ENCODE peak calls at places on chromosomes 1 and 21, in five cellular contexts. C is neural progenitor cell, H is PC-3, K is heart left ventricle, J is esophagus squamous epithelium. I is an unnamed sample.

GRCh38 chr1:39799770-39800470 is 11.3 kb upstream of the BMP8B start:
- DNase-seq in C (peak), K (peak), H (peak), J (no peak), I (peak)

GRCh38 chr1:154669464-154670282 is 61.7 kb upstream of the ADAR start:
- DNase-seq in J (no peak), H (peak), K (peak), C (peak), I (peak)

GRCh38 chr1:24705260-24706073 is 39.8 kb upstream of the CLIC4 start:
- DNase-seq in C (peak), H (peak), J (no peak), K (peak), I (peak)

GRCh38 chr1:88646852-88647645 is 37.0 kb upstream of the PKN2 start:
- DNase-seq in K (no peak), J (no peak), H (no peak), C (peak), I (peak)

GRCh38 chr1:46530791-46531409 is 20.5 kb downstream of the KNCN start:
- DNase-seq in K (no peak), C (peak), H (peak), J (no peak), I (no peak)

GRCh38 chr1:173532237-173532636 is 55.1 kb downstream of the PRDX6 start:
- DNase-seq in J (no peak), C (no peak), K (no peak), H (no peak), I (no peak)

GRCh38 chr1:37795340-37796110 is 1.9 kb downstream of the MANEAL start:
- DNase-seq in K (peak), J (no peak), H (no peak), C (peak), I (peak)

GRCh38 chr1:179079113-179079761 is 2.6 kb upstream of the TOR3A start:
- DNase-seq in H (peak), J (no peak), K (no peak), C (peak), I (peak)

GRCh38 chr1:86940599-86940998 is 26.2 kb downstream of the HS2ST1 start:
- DNase-seq in J (no peak), C (no peak), H (no peak), K (no peak), I (no peak)

GRCh38 chr1:231272880-231273279 is 31.9 kb downstream of the GNPAT start:
- DNase-seq in H (no peak), C (no peak), J (no peak), K (no peak), I (no peak)

GRCh38 chr1:87279201-87279860 is 49.3 kb upstream of the LMO4 start:
- DNase-seq in H (no peak), C (no peak), J (no peak), K (no peak), I (no peak)

GRCh38 chr1:4124631-4125145 is 224.6 kb upstream of the C1orf174 start:
- DNase-seq in C (no peak), H (no peak), K (no peak), J (no peak), I (no peak)

GRCh38 chr1:229091721-229092136 is 179.2 kb upstream of the RAB4A start:
- DNase-seq in J (no peak), C (no peak), H (no peak), K (no peak), I (no peak)

GRCh38 chr1:22850681-22851080 is 122.0 kb downstream of the LACTBL1 start:
- DNase-seq in C (no peak), J (no peak), K (peak), H (peak), I (no peak)

GRCh38 chr1:41586230-41586629 is 101.7 kb upstream of the EDN2 start:
- DNase-seq in J (no peak), K (no peak), H (no peak), C (no peak), I (no peak)

GRCh38 chr21:46097826-46098286 is at the start of gene COL6A2:
- DNase-seq in J (no peak), H (peak), K (peak), C (peak), I (no peak)

GRCh38 chr1:88998716-88999115 is 6.3 kb upstream of the KYAT3 start:
- DNase-seq in H (peak), C (peak), K (no peak), J (no peak), I (peak)

GRCh38 chr1:221751267-221751887 is 9.5 kb upstream of the DUSP10 start:
- DNase-seq in C (no peak), K (no peak), H (no peak), J (no peak), I (no peak)

GRCh38 chr1:1874901-1875300 is 16.0 kb downstream of the GNB1 start:
- DNase-seq in H (no peak), J (no peak), C (no peak), K (no peak), I (no peak)

GRCh38 chr1:44571712-44572571 is 102.3 kb downstream of the TMEM53 start:
- DNase-seq in J (no peak), H (peak), K (no peak), C (no peak), I (peak)

GRCh38 chr1:228517655-228518054 is 30.5 kb downstream of the RNF187 start:
- DNase-seq in C (no peak), H (no peak), J (no peak), K (no peak), I (no peak)

GRCh38 chr1:29213055-29213454 is 17.7 kb downstream of the MECR start:
- DNase-seq in C (no peak), J (no peak), H (no peak), K (no peak), I (no peak)

GRCh38 chr1:29210278-29211085 is 20.3 kb downstream of the MECR start:
- DNase-seq in H (no peak), C (no peak), J (no peak), K (no peak), I (peak)

GRCh38 chr1:29211086-29212030 is 19.4 kb downstream of the MECR start:
- DNase-seq in J (no peak), K (no peak), C (no peak), H (no peak), I (peak)

GRCh38 chr1:29208462-29208861 is 22.3 kb downstream of the MECR start:
- DNase-seq in J (no peak), C (no peak), K (no peak), H (no peak), I (no peak)

DNA sequence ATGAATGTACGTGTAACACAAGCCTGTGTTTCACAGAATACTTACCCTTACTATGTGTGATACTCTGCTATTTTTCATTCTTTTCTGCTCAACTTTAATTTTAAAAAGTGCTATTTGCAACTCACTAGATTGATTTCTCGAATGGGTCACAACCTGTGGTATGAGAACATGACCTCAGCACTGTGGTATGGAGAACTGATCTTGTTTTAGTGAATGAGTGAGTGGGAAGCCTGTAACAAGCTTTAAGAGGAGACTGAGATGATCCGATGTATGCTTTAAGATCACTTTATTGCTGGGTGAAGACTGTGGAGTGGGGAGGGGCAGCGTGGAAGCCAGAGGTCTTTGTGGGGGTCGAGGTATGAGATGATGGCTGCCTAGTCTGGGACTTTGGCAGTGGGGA is 21.6 kb downstream of the MECR start:
- DNase-seq in C (no peak), K (no peak), J (no peak), H (no peak), I (no peak)
- H3K27ac ChIP-seq in C (no peak), K (no peak), J (no peak), H (no peak), I (no peak)

DNA sequence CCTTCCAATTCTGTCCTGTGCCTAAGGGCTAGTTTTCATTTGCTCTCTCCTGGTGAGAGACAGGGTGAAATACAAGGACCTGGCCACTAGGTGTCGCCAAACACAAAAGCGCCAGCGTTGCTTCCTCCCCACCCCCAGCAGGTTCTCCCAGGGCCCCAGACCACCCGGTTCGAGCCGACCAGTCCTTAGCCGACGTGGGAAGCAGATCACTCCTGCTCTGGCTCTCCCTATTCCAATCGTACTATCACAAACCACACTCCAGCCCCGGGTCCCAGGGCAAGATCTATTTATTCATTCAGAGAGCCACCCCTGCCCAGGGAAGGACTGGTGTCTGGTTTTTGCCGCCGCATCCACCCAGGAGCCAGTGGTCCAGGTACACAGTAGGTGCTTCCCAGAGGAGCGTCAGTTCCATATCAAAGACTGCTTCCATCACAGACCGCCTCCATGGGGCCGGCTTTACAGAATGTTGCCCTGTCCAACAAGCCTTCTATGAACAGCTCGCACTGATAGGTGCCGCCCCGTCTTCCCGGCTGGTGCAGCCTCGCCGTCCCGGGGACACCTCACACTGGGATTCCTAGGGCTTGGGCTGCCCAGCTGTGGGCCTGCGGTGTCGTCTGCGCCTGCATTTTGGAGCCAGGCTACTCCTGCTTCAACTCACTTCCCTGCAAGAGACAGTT is 35.0 kb downstream of the CTNNBIP1 start:
- DNase-seq in C (peak), H (peak), K (peak), J (no peak), I (peak)
- H3K4me3 ChIP-seq in C (peak), H (no peak), K (peak), J (no peak), I (peak)

DNA sequence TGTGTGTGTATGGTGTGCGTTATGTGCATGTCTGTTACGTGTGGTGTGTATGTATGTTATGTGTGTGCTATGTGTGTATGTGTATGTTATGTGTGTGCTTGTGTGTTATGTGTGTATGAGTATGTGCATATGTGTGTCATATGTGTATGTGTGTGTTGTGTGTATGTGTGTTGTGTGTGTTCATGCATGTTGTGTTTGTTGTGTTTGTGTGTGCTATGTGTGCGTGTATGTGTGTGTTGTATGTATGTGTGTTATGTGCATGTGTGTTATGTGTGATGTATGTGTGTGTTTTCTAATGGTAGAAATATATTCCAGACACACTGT is 50.2 kb downstream of the TOMM20 start:
- DNase-seq in H (no peak), J (no peak), C (no peak), K (no peak), I (no peak)
- H3K27ac ChIP-seq in H (peak), J (peak), C (no peak), K (peak), I (no peak)

DNA sequence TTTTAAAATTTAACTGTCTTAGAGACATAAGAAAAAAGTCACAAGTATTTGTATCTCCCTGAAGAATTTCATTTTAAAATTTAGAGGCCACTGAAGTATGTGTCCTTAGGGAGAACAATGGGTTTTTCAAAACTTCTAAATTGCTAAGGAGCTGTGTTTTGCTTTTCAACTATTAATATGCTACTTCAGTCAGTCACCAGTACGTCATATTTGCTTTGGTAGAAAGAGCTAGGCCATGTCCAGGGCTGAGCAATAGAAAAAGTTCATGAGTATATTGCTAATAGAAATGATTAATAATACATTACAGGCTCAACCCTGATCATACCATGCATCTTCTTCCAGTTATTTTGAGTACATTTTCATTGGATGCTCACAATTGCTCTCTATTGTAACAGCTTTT is 1.7 kb upstream of the SGIP1 start:
- DNase-seq in C (no peak), H (no peak), K (no peak), J (no peak), I (no peak)
- H3K4me3 ChIP-seq in C (no peak), H (no peak), K (peak), J (no peak), I (no peak)

DNA sequence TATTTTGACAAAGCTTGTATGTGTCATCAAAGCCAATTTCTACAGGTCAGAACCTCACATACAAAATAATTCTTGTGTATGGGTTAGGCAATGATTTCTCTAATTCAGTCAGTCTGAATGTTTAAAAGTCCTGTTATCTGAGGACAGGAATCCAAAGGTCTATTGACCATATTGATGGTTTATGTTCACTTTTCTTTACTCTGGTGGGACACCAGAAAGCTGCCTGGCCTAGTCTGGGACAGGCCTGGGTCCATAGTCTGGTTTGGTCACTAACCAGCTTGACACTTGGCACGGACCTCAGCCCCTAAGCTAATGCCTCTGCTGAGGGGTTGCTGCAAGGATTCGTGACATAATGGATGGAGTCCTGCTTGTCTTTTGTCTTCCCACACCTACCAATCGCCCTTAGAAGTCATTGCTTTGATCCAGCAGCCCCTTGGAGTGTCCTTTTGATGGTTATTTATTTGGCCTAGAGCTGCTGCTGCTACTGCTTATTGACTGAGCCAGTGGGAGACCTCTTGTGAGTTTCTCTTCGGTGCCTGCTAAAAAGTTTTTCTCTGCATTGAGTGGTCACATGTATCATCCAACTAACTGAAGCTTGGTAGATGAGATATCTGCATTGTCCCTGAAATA is 15.7 kb downstream of the IFNAR2 start:
- DNase-seq in H (no peak), K (no peak), J (no peak), C (peak), I (no peak)
- H3K27ac ChIP-seq in H (no peak), K (no peak), J (no peak), C (peak), I (no peak)

GRCh38 chr1:246876423-246876822 is 55.3 kb downstream of the AHCTF1 start:
- DNase-seq in J (no peak), K (no peak), C (no peak), H (no peak), I (no peak)

DNA sequence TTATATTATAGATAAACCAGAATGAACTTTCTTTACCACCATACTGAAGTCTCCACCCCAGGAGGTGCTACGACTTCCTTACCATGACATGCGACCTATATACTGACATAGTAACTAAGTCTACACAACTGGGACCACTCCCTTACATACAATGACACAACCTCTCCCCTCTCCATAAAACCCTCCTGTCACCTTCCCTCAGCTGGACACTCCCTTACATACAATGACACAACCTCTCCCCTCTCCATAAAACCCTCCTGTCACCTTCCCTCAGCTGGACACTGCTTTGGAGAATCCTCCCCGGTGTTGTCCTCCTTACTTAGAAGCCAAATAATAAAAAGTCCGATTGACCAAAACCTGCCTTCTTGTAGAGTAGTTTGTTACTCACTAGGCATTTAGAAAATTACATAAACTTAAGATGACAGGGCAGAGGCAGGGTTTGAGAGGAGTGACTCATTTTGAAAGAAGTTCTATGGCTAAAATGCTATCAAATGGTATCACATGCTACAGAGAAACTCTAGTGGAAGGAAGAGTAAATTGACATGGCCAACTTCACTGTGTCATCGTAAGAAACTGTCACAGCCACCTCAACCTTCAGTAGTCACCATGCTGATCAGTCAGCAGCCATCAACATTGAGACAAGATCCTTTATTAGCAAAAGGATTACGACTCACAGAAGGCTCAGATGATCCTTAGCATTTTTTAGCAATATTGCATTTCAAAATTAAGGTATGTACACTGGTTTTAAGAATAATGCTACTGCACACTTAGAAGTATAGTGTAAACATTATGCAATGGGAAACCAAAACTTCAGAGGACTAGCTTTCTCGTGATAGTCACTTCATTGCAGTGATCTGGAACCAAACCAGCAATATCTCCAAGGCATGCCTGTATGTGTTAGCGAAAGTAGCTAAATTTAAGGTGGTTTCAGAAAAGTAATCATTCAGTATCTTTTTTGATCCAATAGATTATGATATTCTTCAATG is 56.4 kb downstream of the AHCTF1 start:
- DNase-seq in C (no peak), K (no peak), J (no peak), H (peak), I (no peak)
- H3K4me3 ChIP-seq in C (no peak), K (no peak), J (no peak), H (no peak), I (no peak)

I was measured in SJCRH30.